ENCODE peak calls at places on chromosomes 1 and 21, in four cellular contexts. One of them, this sample, is unnamed.

GRCh38 chr21:34836103-34836932 is 167.5 kb downstream of the CLIC6 start:
- DNase-seq in H1: no peak
- DNase-seq in GM12878: no peak
- DNase-seq in K562: no peak
- DNase-seq in this sample: peak

GRCh38 chr1:14970115-14970798 is 183.3 kb upstream of the TMEM51 start:
- DNase-seq in H1: no peak
- DNase-seq in K562: peak
- DNase-seq in GM12878: no peak
- DNase-seq in this sample: peak

GRCh38 chr1:168032048-168032447 is 95.2 kb upstream of the MPC2 start:
- DNase-seq in K562: no peak
- DNase-seq in GM12878: no peak
- DNase-seq in H1: no peak
- DNase-seq in this sample: no peak

GRCh38 chr1:43545686-43546387 is 15.2 kb downstream of the PTPRF start:
- DNase-seq in H1: no peak
- DNase-seq in GM12878: no peak
- DNase-seq in K562: peak
- DNase-seq in this sample: no peak

GRCh38 chr1:70299472-70299871 is 55.0 kb downstream of the ANKRD13C start:
- DNase-seq in GM12878: no peak
- DNase-seq in K562: no peak
- DNase-seq in H1: no peak
- DNase-seq in this sample: no peak

GRCh38 chr1:185058886-185059285 is 13.5 kb downstream of the RNF2 start:
- DNase-seq in K562: no peak
- DNase-seq in GM12878: no peak
- DNase-seq in H1: no peak
- DNase-seq in this sample: no peak

GRCh38 chr1:91650764-91651163 is 150.1 kb downstream of the CDC7 start:
- DNase-seq in K562: peak
- DNase-seq in H1: no peak
- DNase-seq in GM12878: no peak
- DNase-seq in this sample: peak

GRCh38 chr1:3863231-3863935 is 6.1 kb downstream of the DFFB start:
- DNase-seq in GM12878: no peak
- DNase-seq in K562: no peak
- DNase-seq in H1: no peak
- DNase-seq in this sample: no peak

GRCh38 chr1:9004031-9004730 is 22.0 kb downstream of the SLC2A7 start:
- DNase-seq in H1: no peak
- DNase-seq in K562: no peak
- DNase-seq in GM12878: no peak
- DNase-seq in this sample: no peak

GRCh38 chr1:13517193-13517812 is 3.5 kb upstream of the LRRC38 start:
- DNase-seq in GM12878: no peak
- DNase-seq in K562: peak
- DNase-seq in H1: no peak
- DNase-seq in this sample: no peak

GRCh38 chr1:100860397-100860991 is 34.1 kb downstream of the EXTL2 start:
- DNase-seq in H1: no peak
- DNase-seq in K562: no peak
- DNase-seq in GM12878: no peak
- DNase-seq in this sample: peak

GRCh38 chr1:211285196-211285595 is 26.0 kb downstream of the RCOR3 start:
- DNase-seq in GM12878: no peak
- DNase-seq in K562: no peak
- DNase-seq in H1: no peak
- DNase-seq in this sample: peak

GRCh38 chr1:15799928-15800835 is 7.3 kb downstream of the UQCRHL start:
- DNase-seq in H1: peak
- DNase-seq in GM12878: no peak
- DNase-seq in K562: peak
- DNase-seq in this sample: peak

GRCh38 chr1:170586321-170586855 is 54.4 kb downstream of the GORAB start:
- DNase-seq in GM12878: no peak
- DNase-seq in H1: no peak
- DNase-seq in K562: no peak
- DNase-seq in this sample: no peak

GRCh38 chr1:203628185-203628996 is 1.8 kb downstream of the ATP2B4 start:
- DNase-seq in H1: peak
- DNase-seq in GM12878: no peak
- DNase-seq in K562: no peak
- DNase-seq in this sample: peak

GRCh38 chr1:52571783-52572182 is 18.9 kb upstream of the TUT4 start:
- DNase-seq in K562: peak
- DNase-seq in GM12878: no peak
- DNase-seq in H1: no peak
- DNase-seq in this sample: peak

GRCh38 chr1:187157115-187157514 is 328.4 kb downstream of the PLA2G4A start:
- DNase-seq in GM12878: no peak
- DNase-seq in H1: no peak
- DNase-seq in K562: no peak
- DNase-seq in this sample: peak

GRCh38 chr1:43319288-43319687 is 18.3 kb upstream of the MPL start:
- DNase-seq in H1: no peak
- DNase-seq in K562: no peak
- DNase-seq in GM12878: no peak
- DNase-seq in this sample: no peak

GRCh38 chr1:203686091-203686632 is 59.5 kb downstream of the ATP2B4 start:
- DNase-seq in H1: no peak
- DNase-seq in GM12878: no peak
- DNase-seq in K562: no peak
- DNase-seq in this sample: peak

GRCh38 chr1:59422921-59423575 is 126.2 kb downstream of the FGGY start:
- DNase-seq in K562: no peak
- DNase-seq in H1: no peak
- DNase-seq in GM12878: no peak
- DNase-seq in this sample: no peak

GRCh38 chr21:36713746-36714145 is 14.8 kb downstream of the SIM2 start:
- DNase-seq in GM12878: no peak
- DNase-seq in K562: no peak
- DNase-seq in H1: no peak
- DNase-seq in this sample: no peak

GRCh38 chr1:27934818-27935549 is at the start of gene SMPDL3B:
- DNase-seq in H1: peak
- DNase-seq in GM12878: no peak
- DNase-seq in K562: peak
- DNase-seq in this sample: no peak

GRCh38 chr1:81387446-81387845 is 413.3 kb upstream of the ADGRL2 start:
- DNase-seq in H1: no peak
- DNase-seq in GM12878: no peak
- DNase-seq in K562: no peak
- DNase-seq in this sample: no peak

GRCh38 chr1:228144213-228145049 is 4.4 kb downstream of the GUK1 start:
- DNase-seq in GM12878: no peak
- DNase-seq in K562: peak
- DNase-seq in H1: no peak
- DNase-seq in this sample: no peak

GRCh38 chr1:171280596-171280995 is 32.3 kb downstream of the FMO1 start:
- DNase-seq in GM12878: no peak
- DNase-seq in H1: no peak
- DNase-seq in K562: no peak
- DNase-seq in this sample: no peak

GRCh38 chr1:39692152-39693064 is 1.2 kb upstream of the HPCAL4 start:
- DNase-seq in K562: no peak
- DNase-seq in H1: no peak
- DNase-seq in GM12878: no peak
- DNase-seq in this sample: no peak

GRCh38 chr1:91707890-91708218 is 178.1 kb downstream of the TGFBR3 start:
- DNase-seq in GM12878: no peak
- DNase-seq in K562: no peak
- DNase-seq in H1: no peak
- DNase-seq in this sample: no peak

GRCh38 chr1:220894924-220895256 is 15.6 kb downstream of the HLX start:
- DNase-seq in H1: no peak
- DNase-seq in GM12878: no peak
- DNase-seq in K562: no peak
- DNase-seq in this sample: no peak

GRCh38 chr1:21911205-21912001 is 25.7 kb downstream of the HSPG2 start:
- DNase-seq in H1: no peak
- DNase-seq in K562: peak
- DNase-seq in GM12878: no peak
- DNase-seq in this sample: no peak

GRCh38 chr1:1318131-1318652 is 6.3 kb downstream of the INTS11 start:
- DNase-seq in GM12878: no peak
- DNase-seq in H1: no peak
- DNase-seq in K562: peak
- DNase-seq in this sample: peak

GRCh38 chr1:64909021-64909420 is 57.3 kb downstream of the JAK1 start:
- DNase-seq in K562: no peak
- DNase-seq in GM12878: no peak
- DNase-seq in H1: no peak
- DNase-seq in this sample: no peak

GRCh38 chr21:45050361-45050785 is 24.0 kb upstream of the ADARB1 start:
- DNase-seq in H1: no peak
- DNase-seq in GM12878: no peak
- DNase-seq in K562: no peak
- DNase-seq in this sample: no peak

GRCh38 chr1:109253803-109254620 is 4.7 kb downstream of the CELSR2 start:
- DNase-seq in GM12878: no peak
- DNase-seq in H1: no peak
- DNase-seq in K562: peak
- DNase-seq in this sample: no peak

GRCh38 chr1:43621861-43622260 is 28.1 kb upstream of the KDM4A start:
- DNase-seq in GM12878: no peak
- DNase-seq in H1: no peak
- DNase-seq in K562: no peak
- DNase-seq in this sample: no peak

DNA sequence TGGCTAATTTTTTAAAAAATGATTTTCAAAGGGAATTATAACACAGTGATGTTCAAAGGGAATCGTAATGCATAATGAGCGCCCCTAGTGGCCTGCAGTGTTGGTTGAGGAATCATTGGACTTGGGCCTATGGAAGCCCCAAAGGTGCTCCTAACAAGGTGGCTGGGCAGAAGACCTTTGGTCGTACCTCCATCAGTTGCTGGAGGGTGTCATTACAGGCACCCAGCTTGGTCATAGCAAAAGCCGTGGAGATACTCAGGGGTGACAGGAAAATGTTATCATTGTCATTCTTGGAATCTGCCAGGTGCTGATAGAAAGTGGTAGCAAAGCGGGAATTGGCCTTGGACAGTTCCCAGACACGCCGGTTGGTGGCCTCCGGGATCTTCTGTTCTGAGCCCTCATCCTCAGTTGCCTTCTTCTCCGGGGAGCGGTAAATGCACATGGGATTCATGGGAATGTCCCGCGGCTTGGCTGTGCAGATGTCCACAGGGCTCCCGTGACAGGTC is 2.7 kb downstream of the SERPINC1 start:
- DNase-seq in GM12878: no peak
- DNase-seq in K562: peak
- DNase-seq in H1: peak
- DNase-seq in this sample: peak
- TF ChIP-seq RAD21 in GM12878: peak
- TF ChIP-seq RAD21 in K562: peak
- TF ChIP-seq RAD21 in H1: peak
- TF ChIP-seq RAD21 in this sample: peak

GRCh38 chr1:30745834-30746208 is 11.8 kb downstream of the LAPTM5 start:
- DNase-seq in K562: no peak
- DNase-seq in H1: no peak
- DNase-seq in GM12878: no peak
- DNase-seq in this sample: no peak
- TF ChIP-seq CHD1 in K562: no peak
- TF ChIP-seq CHD1 in H1: no peak
- TF ChIP-seq CHD1 in GM12878: no peak
- TF ChIP-seq CHD1 in this sample: no peak

DNA sequence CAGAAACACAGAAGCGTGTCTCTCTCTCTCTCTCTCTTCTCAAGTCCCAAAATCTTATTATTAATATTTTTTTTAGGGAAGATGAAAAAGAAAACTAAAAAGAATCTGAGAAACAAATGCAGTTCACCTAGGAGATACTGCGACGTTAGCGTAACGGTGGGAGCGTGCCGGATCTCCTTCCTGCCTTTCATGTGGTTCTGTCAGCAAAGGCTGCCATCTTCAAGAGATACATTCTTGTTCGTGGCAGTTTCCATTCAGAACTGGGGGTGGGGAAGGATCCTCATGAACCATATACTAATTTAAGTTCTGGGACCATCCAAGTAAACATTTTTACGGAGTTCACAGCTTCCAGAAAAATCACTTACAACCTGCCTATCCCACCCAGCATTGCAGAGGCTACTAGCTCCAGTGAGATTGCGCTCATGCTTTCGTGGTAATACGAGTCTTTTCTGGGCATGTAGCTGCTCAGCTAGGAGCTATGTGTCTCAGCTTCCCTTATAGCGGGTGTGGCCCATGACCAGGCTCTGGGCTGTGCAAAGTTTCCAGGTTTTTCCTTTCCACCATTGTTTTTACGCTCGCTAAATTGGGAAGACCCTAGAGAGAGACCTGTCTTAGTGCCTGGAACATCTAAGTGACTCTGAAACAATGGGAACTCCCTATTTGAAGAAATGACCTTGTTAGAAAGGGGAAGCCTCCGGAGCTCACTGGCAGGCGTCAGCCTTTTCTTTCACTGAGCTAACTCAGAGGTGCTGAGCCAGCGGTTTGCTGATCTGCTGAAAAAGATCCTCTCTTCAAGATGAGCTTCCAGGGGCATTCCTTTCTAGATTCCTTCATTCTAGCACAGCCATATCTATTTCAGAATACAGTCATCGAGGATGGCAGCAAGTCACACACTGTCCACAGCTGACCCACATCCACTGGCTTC is 17.3 kb downstream of the SLAMF1 start:
- DNase-seq in GM12878: no peak
- DNase-seq in K562: no peak
- DNase-seq in H1: no peak
- DNase-seq in this sample: no peak
- TF ChIP-seq RAD21 in GM12878: no peak
- TF ChIP-seq RAD21 in K562: no peak
- TF ChIP-seq RAD21 in H1: no peak
- TF ChIP-seq RAD21 in this sample: no peak

DNA sequence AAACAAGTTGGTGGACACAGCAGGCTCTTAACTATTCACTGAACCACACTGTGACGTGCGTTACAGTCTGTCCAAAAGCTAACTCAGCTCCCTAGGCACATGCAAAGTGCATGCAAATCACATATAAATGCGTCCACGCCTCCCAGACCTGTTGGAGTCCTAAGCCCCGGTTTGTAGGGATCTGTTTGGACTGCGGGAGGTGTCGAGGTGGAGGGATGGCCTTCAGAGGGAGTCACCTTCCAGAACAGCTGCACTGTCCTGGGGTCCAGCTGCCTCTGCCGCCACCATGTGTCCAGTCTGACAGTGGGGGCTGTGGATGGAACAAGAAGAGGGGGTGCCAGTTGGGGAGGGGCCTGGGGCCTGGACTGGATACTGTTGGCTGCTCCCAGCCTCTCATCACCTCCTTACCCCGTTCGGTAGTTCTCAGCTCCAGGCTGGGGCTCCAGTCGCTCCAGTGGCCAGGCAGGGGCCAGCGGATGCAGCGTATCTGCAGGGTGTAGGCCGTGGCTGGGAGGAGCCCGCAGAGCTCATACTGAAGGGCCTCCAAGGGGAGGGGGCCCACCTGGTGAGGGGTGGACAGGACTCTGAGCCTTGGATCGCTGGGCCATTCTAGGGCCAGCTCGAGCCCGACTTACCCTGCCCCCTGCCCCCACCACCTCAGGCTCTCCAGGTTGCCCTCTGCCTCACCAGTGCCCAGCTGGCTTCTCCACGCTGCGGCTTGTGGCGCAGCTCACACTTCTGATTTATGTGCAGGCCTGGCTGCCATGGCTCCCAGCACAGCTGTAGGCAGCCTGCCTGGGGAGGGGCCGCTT is 7.9 kb upstream of the MRPS15 start:
- DNase-seq in K562: no peak
- DNase-seq in GM12878: no peak
- DNase-seq in H1: no peak
- DNase-seq in this sample: no peak
- TF ChIP-seq CHD1 in K562: no peak
- TF ChIP-seq CHD1 in GM12878: no peak
- TF ChIP-seq CHD1 in H1: no peak
- TF ChIP-seq CHD1 in this sample: no peak